ENCODE peak calls at places on chromosomes 16 and 17, in eight cellular contexts. V is PC-3; H is lower lobe of right lung; P is left ventricle myocardium inferior; D is ovary; K is fibroblast of lung; Q is psoas muscle; S is effector memory CD4-positive, alpha-beta T cell. U is an unnamed sample. For H3K9me3, the result is how much of the 10 kb centered on the place peaks cover.

GRCh38 chr17:72977768-72978417 is 114.6 kb downstream of the SLC39A11 start:
- DNase-seq in V (peak), H (no peak), P (no peak), D (no peak), K (peak), Q (no peak), S (no peak), U (no peak)

GRCh38 chr16:77063617-77064016 is 127.4 kb upstream of the MON1B start:
- DNase-seq in V (no peak), H (no peak), P (no peak), D (no peak), K (no peak), Q (no peak), S (no peak), U (no peak)

GRCh38 chr16:65965632-65966031 is 400.9 kb upstream of the CDH5 start:
- DNase-seq in V (peak), H (no peak), P (no peak), D (no peak), K (no peak), Q (no peak), S (no peak), U (no peak)

GRCh38 chr17:48752399-48753288 is 24.1 kb upstream of the HOXB13 start:
- DNase-seq in V (no peak), H (no peak), P (no peak), D (no peak), K (no peak), Q (no peak), S (no peak), U (no peak)

GRCh38 chr17:48724241-48725004 is 1.4 kb downstream of the PRAC2 start:
- DNase-seq in V (peak), H (peak), P (peak), D (peak), K (peak), Q (peak), S (peak), U (peak)

GRCh38 chr17:27315322-27315721 is 21.4 kb downstream of the WSB1 start:
- DNase-seq in V (no peak), H (peak), P (peak), D (peak), K (peak), Q (peak), S (no peak), U (peak)

GRCh38 chr16:67268136-67268579 is 11.2 kb upstream of the PLEKHG4 start:
- DNase-seq in V (peak), H (peak), P (peak), D (peak), K (peak), Q (peak), S (no peak), U (no peak)

GRCh38 chr17:68771867-68772515 is 170.8 kb upstream of the FAM20A start:
- DNase-seq in V (peak), H (no peak), P (no peak), D (no peak), K (peak), Q (no peak), S (no peak), U (no peak)

GRCh38 chr16:9909072-9909471 is 273.2 kb downstream of the GRIN2A start:
- DNase-seq in V (no peak), H (no peak), P (no peak), D (no peak), K (no peak), Q (no peak), S (no peak), U (no peak)

GRCh38 chr16:68234188-68235104 is 1.5 kb downstream of the ESRP2 start:
- DNase-seq in V (peak), H (peak), P (no peak), D (peak), K (peak), Q (peak), S (no peak), U (no peak)

GRCh38 chr17:48692049-48692448 is 30.3 kb downstream of the PRAC1 start:
- DNase-seq in V (no peak), H (no peak), P (no peak), D (no peak), K (no peak), Q (no peak), S (no peak), U (no peak)

GRCh38 chr16:68715471-68715870 is 21.6 kb upstream of the CDH1 start:
- DNase-seq in V (no peak), H (no peak), P (no peak), D (no peak), K (no peak), Q (no peak), S (no peak), U (no peak)

GRCh38 chr17:53313746-53314145 is 509.0 kb upstream of the KIF2B start:
- DNase-seq in V (peak), H (no peak), P (no peak), D (no peak), K (peak), Q (no peak), S (no peak), U (no peak)

GRCh38 chr17:13031718-13032350 is 14.0 kb upstream of the ELAC2 start:
- DNase-seq in V (peak), H (peak), P (peak), D (peak), K (peak), Q (peak), S (peak), U (no peak)

GRCh38 chr16:54879681-54880080 is 51.0 kb upstream of the IRX5 start:
- DNase-seq in V (no peak), H (no peak), P (no peak), D (no peak), K (no peak), Q (no peak), S (no peak), U (no peak)

GRCh38 chr16:66728117-66728787 is 23.2 kb downstream of the DYNC1LI2 start:
- DNase-seq in V (peak), H (no peak), P (no peak), D (peak), K (peak), Q (no peak), S (no peak), U (no peak)

GRCh38 chr17:34571428-34572130 is 7.8 kb upstream of the TMEM132E start:
- DNase-seq in V (no peak), H (no peak), P (no peak), D (no peak), K (no peak), Q (no peak), S (no peak), U (no peak)

GRCh38 chr16:61834082-61834481 is 202.2 kb downstream of the CDH8 start:
- DNase-seq in V (no peak), H (no peak), P (no peak), D (no peak), K (no peak), Q (no peak), S (no peak), U (no peak)

GRCh38 chr17:72996791-72997190 is 95.7 kb downstream of the SLC39A11 start:
- DNase-seq in V (no peak), H (no peak), P (no peak), D (no peak), K (no peak), Q (no peak), S (no peak), U (no peak)

GRCh38 chr17:1967092-1967662 is 58.0 kb downstream of the RTN4RL1 start:
- DNase-seq in V (no peak), H (no peak), P (no peak), D (no peak), K (no peak), Q (no peak), S (no peak), U (no peak)

GRCh38 chr16:22705799-22706198 is 108.2 kb upstream of the HS3ST2 start:
- DNase-seq in V (no peak), H (no peak), P (no peak), D (no peak), K (no peak), Q (no peak), S (no peak), U (no peak)

GRCh38 chr16:50634947-50635346 is 46.2 kb downstream of the SNX20 start:
- DNase-seq in V (no peak), H (no peak), P (no peak), D (no peak), K (no peak), Q (no peak), S (no peak), U (no peak)

GRCh38 chr16:53773150-53773846 is 69.3 kb downstream of the FTO start:
- DNase-seq in V (peak), H (no peak), P (no peak), D (no peak), K (peak), Q (no peak), S (no peak), U (no peak)

GRCh38 chr16:89341697-89342694 is 124.5 kb downstream of the ZNF778 start:
- DNase-seq in V (no peak), H (peak), P (no peak), D (peak), K (no peak), Q (peak), S (no peak), U (no peak)

GRCh38 chr16:84404324-84404723 is 36.0 kb downstream of the ATP2C2 start:
- DNase-seq in V (no peak), H (no peak), P (no peak), D (no peak), K (no peak), Q (no peak), S (no peak), U (no peak)

GRCh38 chr16:84408314-84408690 is 40.0 kb downstream of the ATP2C2 start:
- DNase-seq in V (no peak), H (no peak), P (no peak), D (no peak), K (no peak), Q (no peak), S (no peak), U (no peak)

GRCh38 chr16:84406006-84406963 is 37.9 kb downstream of the ATP2C2 start:
- DNase-seq in V (no peak), H (no peak), P (no peak), D (no peak), K (no peak), Q (no peak), S (no peak), U (no peak)

GRCh38 chr16:84407588-84408313 is 39.4 kb downstream of the ATP2C2 start:
- DNase-seq in V (no peak), H (no peak), P (no peak), D (no peak), K (no peak), Q (no peak), S (no peak), U (no peak)

DNA sequence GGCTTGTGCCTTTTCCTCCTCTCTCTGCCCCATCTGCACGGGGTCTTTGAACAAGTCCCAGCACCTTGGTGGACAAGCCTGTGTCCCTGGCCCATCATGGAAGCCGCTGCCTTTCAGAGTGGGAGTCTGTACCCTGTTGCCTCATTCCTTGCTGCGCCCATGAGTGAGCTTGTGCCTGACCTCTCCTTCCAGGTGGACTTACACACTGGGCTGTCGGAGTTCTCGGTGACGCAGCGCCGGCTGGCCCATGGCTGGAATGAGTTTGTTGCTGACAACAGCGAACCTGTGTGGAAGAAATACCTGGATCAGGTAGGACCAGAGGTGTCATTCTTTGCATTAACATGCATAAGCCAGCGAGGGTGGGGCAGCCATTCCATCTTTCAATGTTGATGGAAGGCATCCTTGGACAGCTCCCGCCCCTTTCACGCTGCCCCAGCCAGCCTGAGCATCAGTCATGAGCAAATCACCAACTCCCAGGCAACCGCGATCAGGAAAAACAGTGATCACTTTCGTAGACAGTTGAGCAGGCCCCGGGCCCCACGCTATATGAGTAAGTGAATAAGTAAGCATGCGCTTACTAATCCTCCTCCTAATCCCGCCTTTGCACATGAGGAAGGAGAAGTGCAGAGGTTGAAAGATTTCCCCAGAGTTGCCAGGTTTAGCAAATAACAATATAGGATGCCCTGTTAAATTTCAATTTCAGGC is 36.8 kb downstream of the ATP2C2 start:
- DNase-seq in V (no peak), H (no peak), P (no peak), D (no peak), K (no peak), Q (no peak), S (no peak), U (no peak)
- H3K27ac ChIP-seq in V (no peak), H (no peak), P (no peak), D (no peak), K (no peak), Q (no peak), S (no peak), U (no peak)

DNA sequence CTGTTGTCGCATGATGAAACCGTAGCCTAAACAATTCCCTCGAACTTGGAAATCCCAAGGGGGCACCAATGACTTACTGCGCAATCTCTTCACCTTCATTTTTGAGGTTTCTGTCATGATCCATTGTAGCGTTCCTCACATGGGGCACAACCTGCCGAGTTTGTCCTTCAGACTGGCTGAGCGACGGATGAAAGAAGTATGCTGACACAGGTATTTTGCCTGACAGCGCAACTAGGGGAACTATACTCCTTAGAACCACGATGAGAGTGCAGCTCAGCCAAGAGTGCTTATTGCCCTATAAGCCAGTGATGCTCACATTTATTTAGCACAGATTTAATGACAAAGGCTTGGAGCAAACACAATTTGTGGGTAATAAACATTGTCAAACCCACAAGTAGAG is 106.3 kb upstream of the ZNF267 start:
- DNase-seq in V (no peak), H (no peak), P (no peak), D (no peak), K (no peak), Q (no peak), S (no peak), U (no peak)
- H3K9me3 ChIP-seq in V (under half), H (half or more), P (half or more), D (under half), K (under half), Q (half or more), S (half or more), U (half or more)

DNA sequence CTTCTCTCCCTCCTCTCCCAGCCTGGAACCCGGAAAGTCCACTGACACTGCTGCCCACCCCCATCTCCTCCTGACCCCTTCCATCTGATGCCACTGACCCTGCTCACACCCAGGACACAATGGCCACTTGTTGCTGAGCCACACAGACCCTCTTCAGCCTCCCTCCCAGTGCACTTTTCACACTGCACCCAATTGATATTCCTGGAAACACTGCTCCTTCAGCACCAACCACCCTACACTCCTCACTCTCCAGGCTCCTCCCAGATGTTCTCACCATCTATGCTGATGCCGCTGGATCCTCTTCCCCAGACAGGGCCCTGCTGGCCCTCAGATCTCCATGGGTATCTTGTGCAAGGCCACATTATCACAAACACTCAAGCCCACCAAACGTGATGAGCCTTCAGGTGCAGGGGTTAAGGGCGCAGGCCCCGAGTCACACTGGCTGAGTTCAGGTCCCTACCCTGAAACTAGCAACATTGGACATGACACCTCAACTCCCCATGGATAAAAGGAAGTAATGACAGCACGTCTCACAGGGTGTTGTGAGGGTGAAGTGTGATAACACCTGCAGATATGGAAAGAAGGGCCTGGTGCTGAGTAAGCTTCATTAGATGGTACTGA is 238.1 kb downstream of the ZNF423 start:
- DNase-seq in V (no peak), H (no peak), P (no peak), D (peak), K (no peak), Q (no peak), S (no peak), U (no peak)
- H3K27ac ChIP-seq in V (no peak), H (no peak), P (no peak), D (no peak), K (no peak), Q (no peak), S (no peak), U (no peak)

GRCh38 chr17:5181509-5182305 is 10.0 kb downstream of the ZNF594 start:
- DNase-seq in V (no peak), H (no peak), P (no peak), D (no peak), K (no peak), Q (no peak), S (no peak), U (no peak)

GRCh38 chr17:5184284-5184683 is 7.4 kb downstream of the ZNF594 start:
- DNase-seq in V (no peak), H (no peak), P (no peak), D (no peak), K (no peak), Q (no peak), S (no peak), U (no peak)

GRCh38 chr17:5183410-5183793 is 8.3 kb downstream of the ZNF594 start:
- DNase-seq in V (no peak), H (no peak), P (no peak), D (no peak), K (no peak), Q (no peak), S (no peak), U (no peak)

GRCh38 chr17:5182597-5183409 is 8.9 kb downstream of the ZNF594 start:
- DNase-seq in V (no peak), H (no peak), P (no peak), D (no peak), K (no peak), Q (no peak), S (no peak), U (no peak)

GRCh38 chr17:5179003-5179402 is 12.7 kb downstream of the ZNF594 start:
- DNase-seq in V (no peak), H (no peak), P (no peak), D (no peak), K (no peak), Q (no peak), S (no peak), U (no peak)
- H3K9me3 ChIP-seq in V (under half), H (half or more), P (half or more), D (half or more), K (under half), Q (half or more), S (half or more), U (half or more)

GRCh38 chr17:59815965-59816364 is 76.8 kb downstream of the TUBD1 start:
- DNase-seq in V (no peak), H (no peak), P (no peak), D (no peak), K (peak), Q (no peak), S (no peak), U (no peak)

GRCh38 chr17:59810894-59811153 is 81.9 kb downstream of the TUBD1 start:
- DNase-seq in V (no peak), H (no peak), P (no peak), D (no peak), K (no peak), Q (no peak), S (no peak), U (no peak)

GRCh38 chr17:59811209-59811608 is 81.5 kb downstream of the TUBD1 start:
- DNase-seq in V (peak), H (no peak), P (no peak), D (no peak), K (no peak), Q (no peak), S (no peak), U (no peak)

GRCh38 chr17:59814685-59815084 is 78.1 kb downstream of the TUBD1 start:
- DNase-seq in V (no peak), H (no peak), P (no peak), D (no peak), K (peak), Q (no peak), S (no peak), U (no peak)

GRCh38 chr17:59812139-59812538 is 80.6 kb downstream of the TUBD1 start:
- DNase-seq in V (no peak), H (no peak), P (no peak), D (no peak), K (no peak), Q (no peak), S (no peak), U (no peak)
- H3K27ac ChIP-seq in V (no peak), H (no peak), P (no peak), D (no peak), K (no peak), Q (no peak), S (no peak), U (no peak)

DNA sequence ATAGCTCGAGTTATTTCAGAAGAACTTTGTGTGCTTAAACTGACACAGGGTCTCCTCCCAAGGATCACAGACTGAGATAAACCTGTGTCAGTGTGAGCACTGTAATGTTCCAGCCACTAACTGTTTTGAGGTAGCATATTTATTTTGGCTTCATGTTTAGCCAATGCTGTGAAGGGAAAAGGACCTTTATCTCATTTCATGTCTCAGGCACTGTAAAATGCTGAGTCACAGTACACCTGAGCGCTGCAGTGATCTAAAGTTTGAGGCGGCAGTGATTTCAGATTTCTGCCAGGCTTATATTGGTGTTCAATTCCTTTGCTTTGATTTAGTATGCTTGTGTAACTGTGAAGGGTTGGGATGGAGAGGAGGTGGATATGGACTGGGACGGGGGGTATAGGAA is 3.1 kb upstream of the DNAJA2 start:
- DNase-seq in V (peak), H (no peak), P (no peak), D (no peak), K (no peak), Q (no peak), S (no peak), U (no peak)
- H3K9me3 ChIP-seq in V (under half), H (under half), P (under half), D (under half), K (under half), Q (under half), S (under half), U (under half)

U was measured in thoracic aorta.